ENCODE peak calls at places on chromosomes 2 and 18, in four cellular contexts. F is mucosa of gallbladder, I is NCI-H1694, M is nephron progenitor cell. X is an unnamed sample.

GRCh38 chr18:903703-904102 is 968 bp upstream of the ADCYAP1 start:
- DNase-seq in F (peak), I (no peak), M (peak), X (no peak)

GRCh38 chr18:10094154-10094553 is 180.3 kb downstream of the VAPA start:
- DNase-seq in F (no peak), I (no peak), M (no peak), X (no peak)

GRCh38 chr18:54269924-54270844 is 867 bp downstream of the POLI start:
- DNase-seq in F (peak), I (no peak), M (no peak), X (peak)

GRCh38 chr18:68679531-68679930 is 35.4 kb downstream of the TMX3 start:
- DNase-seq in F (no peak), I (no peak), M (no peak), X (no peak)

GRCh38 chr2:188659656-188660406 is 314.3 kb upstream of the COL3A1 start:
- DNase-seq in F (no peak), I (no peak), M (no peak), X (no peak)

GRCh38 chr2:41965886-41966285 is 81.9 kb upstream of the PKDCC start:
- DNase-seq in F (no peak), I (no peak), M (no peak), X (peak)

GRCh38 chr18:55003695-55004094 is 44.4 kb upstream of the CCDC68 start:
- DNase-seq in F (no peak), I (no peak), M (no peak), X (no peak)

GRCh38 chr18:35215026-35215425 is 25.8 kb upstream of the ZNF397 start:
- DNase-seq in F (no peak), I (no peak), M (no peak), X (no peak)

GRCh38 chr2:208222351-208222750 is 32.5 kb downstream of the IDH1 start:
- DNase-seq in F (no peak), I (no peak), M (no peak), X (no peak)

GRCh38 chr2:37189452-37190153 is 1.1 kb upstream of the SULT6B1 start:
- DNase-seq in F (peak), I (no peak), M (no peak), X (no peak)

GRCh38 chr2:161223139-161223732 is 63.0 kb downstream of the TANK start:
- DNase-seq in F (no peak), I (peak), M (no peak), X (no peak)

GRCh38 chr2:229601396-229601795 is 113.0 kb downstream of the DNER start:
- DNase-seq in F (no peak), I (no peak), M (no peak), X (no peak)

GRCh38 chr2:137675584-137676327 is 288.5 kb upstream of the HNMT start:
- DNase-seq in F (no peak), I (peak), M (no peak), X (no peak)

GRCh38 chr2:105393373-105394055 is 5.3 kb downstream of the FHL2 start:
- DNase-seq in F (no peak), I (no peak), M (no peak), X (peak)

GRCh38 chr2:161975062-161975812 is 98.8 kb downstream of the DPP4 start:
- DNase-seq in F (no peak), I (no peak), M (no peak), X (no peak)

GRCh38 chr2:105294844-105295481 is 34.6 kb downstream of the TGFBRAP1 start:
- DNase-seq in F (peak), I (no peak), M (peak), X (no peak)

GRCh38 chr2:50636462-50636861 is 395.5 kb downstream of the NRXN1 start:
- DNase-seq in F (no peak), I (no peak), M (no peak), X (no peak)

GRCh38 chr2:237217995-237218621 is 132.4 kb downstream of the COPS8 start:
- DNase-seq in F (no peak), I (no peak), M (no peak), X (no peak)

GRCh38 chr2:239227661-239228371 is 173.0 kb downstream of the HDAC4 start:
- DNase-seq in F (no peak), I (peak), M (no peak), X (no peak)

GRCh38 chr2:44817673-44818335 is 123.7 kb upstream of the SIX3 start:
- DNase-seq in F (no peak), I (no peak), M (no peak), X (no peak)

GRCh38 chr2:6310186-6310909 is 555.4 kb downstream of the CMPK2 start:
- DNase-seq in F (no peak), I (peak), M (no peak), X (no peak)

GRCh38 chr18:45353530-45353929 is 261.7 kb upstream of the SLC14A2 start:
- DNase-seq in F (no peak), I (no peak), M (no peak), X (no peak)

GRCh38 chr2:170929686-170930050 is 615 bp downstream of the GORASP2 start:
- DNase-seq in F (peak), I (no peak), M (peak), X (peak)

GRCh38 chr18:65235966-65236634 is 514.7 kb upstream of the CDH7 start:
- DNase-seq in F (no peak), I (peak), M (no peak), X (no peak)

GRCh38 chr2:168454737-168455691 is 1.1 kb upstream of the CERS6 start:
- DNase-seq in F (no peak), I (no peak), M (no peak), X (no peak)

GRCh38 chr18:79248495-79249078 is 147.1 kb upstream of the NFATC1 start:
- DNase-seq in F (no peak), I (no peak), M (no peak), X (no peak)

GRCh38 chr18:5150888-5151287 is 46.2 kb downstream of the AKAIN1 start:
- DNase-seq in F (no peak), I (no peak), M (no peak), X (no peak)

GRCh38 chr2:234348081-234348480 is 148.8 kb downstream of the ARL4C start:
- DNase-seq in F (no peak), I (no peak), M (no peak), X (no peak)

GRCh38 chr2:168289880-168290279 is 42.5 kb upstream of the STK39 start:
- DNase-seq in F (no peak), I (no peak), M (no peak), X (no peak)

GRCh38 chr2:173963323-173963816 is 1.8 kb downstream of the SP3 start:
- DNase-seq in F (peak), I (peak), M (no peak), X (peak)

GRCh38 chr2:37344453-37345361 is at the start of gene QPCT:
- DNase-seq in F (peak), I (no peak), M (no peak), X (peak)

GRCh38 chr2:57429821-57430220 is 616.8 kb upstream of the VRK2 start:
- DNase-seq in F (no peak), I (no peak), M (no peak), X (no peak)

GRCh38 chr2:98869272-98869641 is 66.8 kb downstream of the CRACDL start:
- DNase-seq in F (peak), I (no peak), M (no peak), X (peak)

GRCh38 chr18:63022429-63023022 is 297.0 kb downstream of the BCL2 start:
- DNase-seq in F (no peak), I (no peak), M (peak), X (no peak)

X was measured in transverse colon.